ENCODE peak calls at places on chromosomes 1 and 21, in nine cellular contexts. One of them, this sample, is unnamed.

GRCh38 chr1:33307494-33307864 is 13.4 kb downstream of the A3GALT2 start:
- DNase-seq in SHP77: no peak
- DNase-seq in mucosa of gallbladder: no peak
- DNase-seq in lower leg skin: no peak
- DNase-seq in NCI-H1436 treated with DMSO at 0.1 percent for 48 hours: no peak
- DNase-seq in NAMALWA: no peak
- DNase-seq in hypothalamus: no peak
- DNase-seq in T47D: no peak
- DNase-seq in HT1080: no peak
- DNase-seq in this sample: no peak

GRCh38 chr1:60903591-60903990 is 178.8 kb upstream of the NFIA start:
- DNase-seq in NCI-H1436 treated with DMSO at 0.1 percent for 48 hours: no peak
- DNase-seq in HT1080: no peak
- DNase-seq in mucosa of gallbladder: peak; percentile 24
- DNase-seq in NAMALWA: no peak
- DNase-seq in SHP77: no peak
- DNase-seq in lower leg skin: no peak
- DNase-seq in hypothalamus: no peak
- DNase-seq in T47D: no peak
- DNase-seq in this sample: no peak

GRCh38 chr21:42343963-42344510 is 6.8 kb downstream of the TFF2 start:
- DNase-seq in hypothalamus: no peak
- DNase-seq in NCI-H1436 treated with DMSO at 0.1 percent for 48 hours: no peak
- DNase-seq in T47D: no peak
- DNase-seq in lower leg skin: no peak
- DNase-seq in SHP77: no peak
- DNase-seq in mucosa of gallbladder: no peak
- DNase-seq in NAMALWA: no peak
- DNase-seq in HT1080: no peak
- DNase-seq in this sample: no peak

GRCh38 chr1:81584398-81584797 is 216.3 kb upstream of the ADGRL2 start:
- DNase-seq in mucosa of gallbladder: no peak
- DNase-seq in T47D: no peak
- DNase-seq in HT1080: no peak
- DNase-seq in NCI-H1436 treated with DMSO at 0.1 percent for 48 hours: no peak
- DNase-seq in SHP77: no peak
- DNase-seq in lower leg skin: no peak
- DNase-seq in NAMALWA: no peak
- DNase-seq in hypothalamus: no peak
- DNase-seq in this sample: no peak

GRCh38 chr1:13443506-13443905 is 33.3 kb downstream of the PRAMEF20 start:
- DNase-seq in HT1080: no peak
- DNase-seq in T47D: no peak
- DNase-seq in hypothalamus: no peak
- DNase-seq in NAMALWA: no peak
- DNase-seq in NCI-H1436 treated with DMSO at 0.1 percent for 48 hours: no peak
- DNase-seq in SHP77: no peak
- DNase-seq in mucosa of gallbladder: peak; percentile 13
- DNase-seq in lower leg skin: no peak
- DNase-seq in this sample: no peak

GRCh38 chr1:204726478-204726877 is 40.9 kb upstream of the LRRN2 start:
- DNase-seq in lower leg skin: no peak
- DNase-seq in hypothalamus: no peak
- DNase-seq in NAMALWA: no peak
- DNase-seq in HT1080: peak; percentile 41
- DNase-seq in SHP77: peak; percentile 24
- DNase-seq in T47D: no peak
- DNase-seq in mucosa of gallbladder: peak; percentile 62
- DNase-seq in NCI-H1436 treated with DMSO at 0.1 percent for 48 hours: no peak
- DNase-seq in this sample: peak; percentile 17

GRCh38 chr1:213986925-213987250 is 885 bp upstream of the PROX1 start:
- DNase-seq in mucosa of gallbladder: no peak
- DNase-seq in NCI-H1436 treated with DMSO at 0.1 percent for 48 hours: no peak
- DNase-seq in lower leg skin: no peak
- DNase-seq in hypothalamus: no peak
- DNase-seq in HT1080: no peak
- DNase-seq in SHP77: no peak
- DNase-seq in NAMALWA: no peak
- DNase-seq in T47D: no peak
- DNase-seq in this sample: no peak

GRCh38 chr1:218361298-218362065 is 16.3 kb downstream of the TGFB2 start:
- DNase-seq in NCI-H1436 treated with DMSO at 0.1 percent for 48 hours: no peak
- DNase-seq in SHP77: no peak
- DNase-seq in HT1080: peak; percentile 66
- DNase-seq in T47D: peak; percentile 49
- DNase-seq in NAMALWA: peak; percentile 34
- DNase-seq in hypothalamus: no peak
- DNase-seq in lower leg skin: no peak
- DNase-seq in mucosa of gallbladder: no peak
- DNase-seq in this sample: peak; percentile 48

GRCh38 chr1:205978676-205979075 is 24.5 kb downstream of the RAB7B start:
- DNase-seq in NCI-H1436 treated with DMSO at 0.1 percent for 48 hours: no peak
- DNase-seq in HT1080: no peak
- DNase-seq in hypothalamus: no peak
- DNase-seq in NAMALWA: no peak
- DNase-seq in lower leg skin: no peak
- DNase-seq in T47D: no peak
- DNase-seq in mucosa of gallbladder: no peak
- DNase-seq in SHP77: no peak
- DNase-seq in this sample: no peak

GRCh38 chr1:26283871-26284596 is 4.1 kb downstream of the SH3BGRL3 start:
- DNase-seq in lower leg skin: no peak
- DNase-seq in mucosa of gallbladder: no peak
- DNase-seq in hypothalamus: no peak
- DNase-seq in NAMALWA: no peak
- DNase-seq in SHP77: no peak
- DNase-seq in HT1080: no peak
- DNase-seq in T47D: no peak
- DNase-seq in NCI-H1436 treated with DMSO at 0.1 percent for 48 hours: no peak
- DNase-seq in this sample: no peak

GRCh38 chr1:200294241-200294640 is 115.6 kb downstream of the ZNF281 start:
- DNase-seq in HT1080: peak; percentile 62
- DNase-seq in SHP77: no peak
- DNase-seq in NCI-H1436 treated with DMSO at 0.1 percent for 48 hours: no peak
- DNase-seq in hypothalamus: no peak
- DNase-seq in T47D: peak; percentile 28
- DNase-seq in lower leg skin: no peak
- DNase-seq in mucosa of gallbladder: no peak
- DNase-seq in NAMALWA: no peak
- DNase-seq in this sample: no peak

GRCh38 chr1:78619803-78620579 is at the start of gene IFI44L:
- DNase-seq in NCI-H1436 treated with DMSO at 0.1 percent for 48 hours: no peak
- DNase-seq in T47D: no peak
- DNase-seq in lower leg skin: peak; percentile 23
- DNase-seq in HT1080: peak; percentile 33
- DNase-seq in NAMALWA: peak; percentile 68
- DNase-seq in hypothalamus: no peak
- DNase-seq in SHP77: no peak
- DNase-seq in mucosa of gallbladder: peak; percentile 22
- DNase-seq in this sample: no peak

GRCh38 chr1:186775881-186776560 is 52.7 kb upstream of the PLA2G4A start:
- DNase-seq in lower leg skin: no peak
- DNase-seq in hypothalamus: no peak
- DNase-seq in SHP77: no peak
- DNase-seq in NCI-H1436 treated with DMSO at 0.1 percent for 48 hours: no peak
- DNase-seq in NAMALWA: no peak
- DNase-seq in mucosa of gallbladder: no peak
- DNase-seq in HT1080: no peak
- DNase-seq in T47D: no peak
- DNase-seq in this sample: no peak

GRCh38 chr1:37239225-37239740 is 205.0 kb upstream of the GRIK3 start:
- DNase-seq in hypothalamus: no peak
- DNase-seq in SHP77: no peak
- DNase-seq in NAMALWA: no peak
- DNase-seq in lower leg skin: no peak
- DNase-seq in HT1080: no peak
- DNase-seq in T47D: no peak
- DNase-seq in NCI-H1436 treated with DMSO at 0.1 percent for 48 hours: no peak
- DNase-seq in mucosa of gallbladder: no peak
- DNase-seq in this sample: no peak

GRCh38 chr1:245156041-245156735 is 1.4 kb downstream of the KIF26B start:
- DNase-seq in lower leg skin: peak; percentile 75
- DNase-seq in T47D: peak; percentile 88
- DNase-seq in SHP77: peak; percentile 85
- DNase-seq in NAMALWA: peak; percentile 84
- DNase-seq in hypothalamus: peak; percentile 47
- DNase-seq in HT1080: peak; percentile 77
- DNase-seq in mucosa of gallbladder: peak; percentile 83
- DNase-seq in NCI-H1436 treated with DMSO at 0.1 percent for 48 hours: peak; percentile 68
- DNase-seq in this sample: peak; percentile 89

GRCh38 chr1:239354211-239354610 is 32.2 kb upstream of the CHRM3 start:
- DNase-seq in HT1080: no peak
- DNase-seq in mucosa of gallbladder: no peak
- DNase-seq in NCI-H1436 treated with DMSO at 0.1 percent for 48 hours: no peak
- DNase-seq in T47D: no peak
- DNase-seq in SHP77: no peak
- DNase-seq in NAMALWA: no peak
- DNase-seq in lower leg skin: no peak
- DNase-seq in hypothalamus: no peak
- DNase-seq in this sample: no peak

GRCh38 chr1:119101563-119101962 is 38.9 kb downstream of the WARS2 start:
- DNase-seq in SHP77: no peak
- DNase-seq in hypothalamus: no peak
- DNase-seq in HT1080: peak; percentile 25
- DNase-seq in mucosa of gallbladder: peak; percentile 17
- DNase-seq in NCI-H1436 treated with DMSO at 0.1 percent for 48 hours: no peak
- DNase-seq in T47D: peak; percentile 6
- DNase-seq in NAMALWA: no peak
- DNase-seq in lower leg skin: peak; percentile 47
- DNase-seq in this sample: no peak

GRCh38 chr21:42381347-42381984 is 14.4 kb downstream of the TMPRSS3 start:
- DNase-seq in NAMALWA: peak; percentile 58
- DNase-seq in hypothalamus: no peak
- DNase-seq in mucosa of gallbladder: peak; percentile 77
- DNase-seq in T47D: peak; percentile 85
- DNase-seq in HT1080: no peak
- DNase-seq in lower leg skin: no peak
- DNase-seq in SHP77: peak; percentile 46
- DNase-seq in NCI-H1436 treated with DMSO at 0.1 percent for 48 hours: no peak
- DNase-seq in this sample: peak; percentile 63

GRCh38 chr1:67847466-67847865 is 14.2 kb upstream of the GNG12 start:
- DNase-seq in mucosa of gallbladder: no peak
- DNase-seq in NAMALWA: no peak
- DNase-seq in SHP77: no peak
- DNase-seq in NCI-H1436 treated with DMSO at 0.1 percent for 48 hours: no peak
- DNase-seq in HT1080: peak; percentile 65
- DNase-seq in hypothalamus: no peak
- DNase-seq in lower leg skin: no peak
- DNase-seq in T47D: no peak
- DNase-seq in this sample: no peak

GRCh38 chr1:8813991-8814390 is 3.4 kb downstream of the RERE start:
- DNase-seq in HT1080: no peak
- DNase-seq in hypothalamus: no peak
- DNase-seq in SHP77: no peak
- DNase-seq in NCI-H1436 treated with DMSO at 0.1 percent for 48 hours: no peak
- DNase-seq in T47D: no peak
- DNase-seq in lower leg skin: no peak
- DNase-seq in mucosa of gallbladder: no peak
- DNase-seq in NAMALWA: no peak
- DNase-seq in this sample: no peak

GRCh38 chr1:198936371-198937083 is 297.7 kb downstream of the PTPRC start:
- DNase-seq in T47D: peak; percentile 47
- DNase-seq in SHP77: no peak
- DNase-seq in lower leg skin: no peak
- DNase-seq in hypothalamus: no peak
- DNase-seq in NAMALWA: peak; percentile 48
- DNase-seq in mucosa of gallbladder: no peak
- DNase-seq in HT1080: no peak
- DNase-seq in NCI-H1436 treated with DMSO at 0.1 percent for 48 hours: no peak
- DNase-seq in this sample: no peak

GRCh38 chr1:11725616-11726015 is 10.3 kb upstream of the AGTRAP start:
- DNase-seq in SHP77: no peak
- DNase-seq in NCI-H1436 treated with DMSO at 0.1 percent for 48 hours: no peak
- DNase-seq in mucosa of gallbladder: no peak
- DNase-seq in hypothalamus: no peak
- DNase-seq in NAMALWA: no peak
- DNase-seq in HT1080: no peak
- DNase-seq in lower leg skin: no peak
- DNase-seq in T47D: no peak
- DNase-seq in this sample: no peak

GRCh38 chr1:46181343-46182260 is 5.3 kb upstream of the P3R3URF start:
- DNase-seq in T47D: peak; percentile 67
- DNase-seq in SHP77: no peak
- DNase-seq in mucosa of gallbladder: no peak
- DNase-seq in lower leg skin: no peak
- DNase-seq in hypothalamus: no peak
- DNase-seq in NAMALWA: no peak
- DNase-seq in HT1080: peak; percentile 62
- DNase-seq in NCI-H1436 treated with DMSO at 0.1 percent for 48 hours: no peak
- DNase-seq in this sample: no peak

GRCh38 chr1:14294860-14295259 is 303.6 kb upstream of the KAZN start:
- DNase-seq in lower leg skin: no peak
- DNase-seq in NAMALWA: no peak
- DNase-seq in NCI-H1436 treated with DMSO at 0.1 percent for 48 hours: no peak
- DNase-seq in hypothalamus: no peak
- DNase-seq in SHP77: no peak
- DNase-seq in T47D: no peak
- DNase-seq in mucosa of gallbladder: no peak
- DNase-seq in HT1080: no peak
- DNase-seq in this sample: no peak